ENCODE peak calls at places on chromosomes 2 and 18, in eight cellular contexts. P is AG04450, K is fibroblast of the aortic adventitia, E is cardiac muscle cell, H is transverse colon, C is kidney epithelial cell, R is HCT116, Y is left ventricle myocardium inferior. U is an unnamed sample.

GRCh38 chr2:156883828-156884615 is 373.5 kb upstream of the GALNT5 start:
- DNase-seq in P (no peak), K (peak), E (no peak), H (no peak), C (peak), R (no peak), Y (no peak), U (no peak)

GRCh38 chr2:215693269-215693998 is 257.6 kb upstream of the FN1 start:
- DNase-seq in P (no peak), K (peak), E (no peak), H (no peak), C (peak), R (no peak), Y (no peak), U (no peak)

GRCh38 chr18:22674300-22674699 is 256.6 kb upstream of the CTAGE1 start:
- DNase-seq in P (peak), K (peak), E (no peak), H (no peak), C (peak), R (peak), Y (no peak), U (no peak)

GRCh38 chr2:44459754-44460153 is 98.0 kb downstream of the CAMKMT start:
- DNase-seq in P (no peak), K (no peak), E (peak), H (no peak), C (no peak), R (no peak), Y (no peak), U (no peak)

GRCh38 chr2:63790913-63791312 is 50.8 kb upstream of the UGP2 start:
- DNase-seq in P (peak), K (peak), E (no peak), H (no peak), C (peak), R (no peak), Y (no peak), U (no peak)

GRCh38 chr2:156466739-156467405 is 30.7 kb downstream of the GPD2 start:
- DNase-seq in P (no peak), K (peak), E (no peak), H (peak), C (no peak), R (no peak), Y (peak), U (peak)

GRCh38 chr2:31136000-31136399 is 2.2 kb downstream of the GALNT14 start:
- DNase-seq in P (no peak), K (no peak), E (no peak), H (no peak), C (no peak), R (no peak), Y (no peak), U (no peak)

GRCh38 chr2:48738806-48739205 is 16.7 kb downstream of the LHCGR start:
- DNase-seq in P (no peak), K (no peak), E (no peak), H (no peak), C (no peak), R (no peak), Y (no peak), U (no peak)

GRCh38 chr2:23327897-23328296 is 57.1 kb upstream of the KLHL29 start:
- DNase-seq in P (no peak), K (no peak), E (peak), H (no peak), C (no peak), R (no peak), Y (no peak), U (no peak)

GRCh38 chr2:15738965-15739364 is 147.3 kb downstream of the DDX1 start:
- DNase-seq in P (no peak), K (no peak), E (no peak), H (no peak), C (no peak), R (no peak), Y (no peak), U (no peak)

GRCh38 chr2:54750040-54750439 is 26.6 kb downstream of the EML6 start:
- DNase-seq in P (no peak), K (peak), E (no peak), H (no peak), C (no peak), R (no peak), Y (no peak), U (peak)

GRCh38 chr2:190540048-190540447 is 5.5 kb upstream of the NEMP2 start:
- DNase-seq in P (no peak), K (no peak), E (no peak), H (no peak), C (no peak), R (no peak), Y (no peak), U (no peak)

GRCh38 chr2:223247136-223247535 is 195.1 kb downstream of the KCNE4 start:
- DNase-seq in P (no peak), K (peak), E (no peak), H (no peak), C (no peak), R (peak), Y (no peak), U (no peak)

GRCh38 chr2:168658706-168659105 is 143.7 kb upstream of the NOSTRIN start:
- DNase-seq in P (no peak), K (no peak), E (no peak), H (no peak), C (no peak), R (no peak), Y (no peak), U (no peak)

GRCh38 chr2:127573298-127573697 is 37.8 kb downstream of the MYO7B start:
- DNase-seq in P (no peak), K (no peak), E (no peak), H (no peak), C (no peak), R (no peak), Y (no peak), U (no peak)

GRCh38 chr2:96788393-96789244 is 27.4 kb upstream of the CNNM3 start:
- DNase-seq in P (no peak), K (peak), E (peak), H (peak), C (no peak), R (no peak), Y (peak), U (peak)

GRCh38 chr2:1607971-1608688 is 136.2 kb downstream of the PXDN start:
- DNase-seq in P (no peak), K (no peak), E (no peak), H (no peak), C (no peak), R (no peak), Y (no peak), U (no peak)

GRCh38 chr2:145685323-145686050 is 1165.6 kb upstream of the ZEB2 start:
- DNase-seq in P (no peak), K (peak), E (no peak), H (no peak), C (no peak), R (no peak), Y (no peak), U (no peak)

GRCh38 chr18:42670860-42671259 is 444.6 kb downstream of the RIT2 start:
- DNase-seq in P (no peak), K (no peak), E (no peak), H (no peak), C (no peak), R (no peak), Y (no peak), U (no peak)

GRCh38 chr2:96584017-96584416 is 47.5 kb downstream of the ARID5A start:
- DNase-seq in P (no peak), K (peak), E (no peak), H (no peak), C (no peak), R (no peak), Y (no peak), U (no peak)

GRCh38 chr2:20326163-20326780 is 24.4 kb downstream of the PUM2 start:
- DNase-seq in P (peak), K (peak), E (peak), H (peak), C (no peak), R (peak), Y (no peak), U (no peak)

GRCh38 chr2:67848551-67848950 is 214.3 kb downstream of the C1D start:
- DNase-seq in P (no peak), K (no peak), E (no peak), H (no peak), C (no peak), R (no peak), Y (no peak), U (no peak)

GRCh38 chr2:112001136-112001764 is 53.8 kb upstream of the TMEM87B start:
- DNase-seq in P (no peak), K (no peak), E (no peak), H (no peak), C (no peak), R (no peak), Y (no peak), U (no peak)

GRCh38 chr2:222709191-222709891 is 37.9 kb downstream of the MOGAT1 start:
- DNase-seq in P (peak), K (peak), E (peak), H (peak), C (peak), R (peak), Y (peak), U (no peak)

GRCh38 chr2:240917684-240918257 is 11.6 kb downstream of the CROCC2 start:
- DNase-seq in P (no peak), K (no peak), E (no peak), H (peak), C (no peak), R (no peak), Y (peak), U (no peak)

GRCh38 chr2:12734914-12735654 is 18.3 kb downstream of the TRIB2 start:
- DNase-seq in P (no peak), K (no peak), E (peak), H (no peak), C (no peak), R (no peak), Y (peak), U (no peak)

GRCh38 chr2:224498991-224499390 is 86.2 kb downstream of the CUL3 start:
- DNase-seq in P (no peak), K (no peak), E (no peak), H (no peak), C (no peak), R (no peak), Y (no peak), U (no peak)

GRCh38 chr18:8843005-8843404 is 137.6 kb downstream of the MTCL1 start:
- DNase-seq in P (no peak), K (no peak), E (no peak), H (no peak), C (no peak), R (no peak), Y (no peak), U (no peak)

GRCh38 chr2:218718058-218718457 is 7.4 kb downstream of the TTLL4 start:
- DNase-seq in P (no peak), K (no peak), E (no peak), H (no peak), C (no peak), R (no peak), Y (no peak), U (no peak)
- H3K4me3 ChIP-seq in P (no peak), K (no peak), E (no peak), H (no peak), C (no peak), R (no peak), Y (no peak), U (no peak)

DNA sequence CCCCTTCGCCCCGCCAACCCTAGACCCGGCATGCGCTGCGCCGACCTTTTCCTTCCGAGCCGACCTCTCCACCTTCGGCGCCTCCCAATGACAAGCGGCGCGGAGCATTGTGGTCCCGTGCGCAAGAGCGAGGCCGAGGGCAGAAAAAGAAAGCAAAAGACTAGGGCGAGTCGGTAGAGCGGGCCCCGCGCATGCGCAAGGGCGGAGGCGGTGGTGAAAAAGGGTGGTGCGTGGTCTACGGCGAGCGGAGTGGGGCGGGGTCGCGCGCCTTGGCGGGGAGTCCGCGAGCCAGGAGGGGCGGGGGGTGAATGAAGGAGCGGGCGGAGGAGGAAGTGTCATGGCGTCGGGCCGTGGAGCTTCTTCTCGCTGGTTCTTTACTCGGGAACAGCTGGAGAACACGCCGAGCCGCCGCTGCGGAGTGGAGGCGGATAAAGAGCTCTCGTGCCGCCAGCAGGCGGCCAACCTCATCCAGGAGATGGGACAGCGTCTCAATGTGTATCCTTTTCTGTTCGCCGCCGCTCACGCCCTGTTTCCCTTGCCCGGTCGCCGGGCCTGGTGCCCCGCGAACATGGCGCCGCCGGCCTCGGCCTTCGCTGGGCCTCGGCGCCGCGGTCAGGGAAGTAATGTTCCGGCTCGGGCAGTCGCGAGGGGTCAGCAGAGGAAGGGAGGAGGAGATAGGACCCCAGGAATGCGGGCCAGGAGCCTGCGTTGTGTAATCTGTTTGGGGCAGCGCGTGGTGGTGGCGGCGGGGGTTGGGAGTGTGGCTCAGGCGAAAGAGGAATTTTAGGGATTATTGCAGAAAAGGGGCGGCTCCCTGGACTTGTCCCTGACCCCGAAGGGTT is at the start of gene CCNT2:
- DNase-seq in P (peak), K (peak), E (peak), H (peak), C (peak), R (peak), Y (peak), U (peak)
- TF ChIP-seq CTCF in P (no peak), K (no peak), E (no peak), H (peak), C (no peak), R (no peak), Y (peak), U (no peak)

GRCh38 chr2:239307921-239308620 is 92.7 kb downstream of the HDAC4 start:
- DNase-seq in P (no peak), K (no peak), E (no peak), H (peak), C (no peak), R (no peak), Y (no peak), U (no peak)

GRCh38 chr2:239305771-239306170 is 95.0 kb downstream of the HDAC4 start:
- DNase-seq in P (no peak), K (no peak), E (no peak), H (peak), C (no peak), R (no peak), Y (no peak), U (no peak)

GRCh38 chr2:239306274-239307220 is 94.3 kb downstream of the HDAC4 start:
- DNase-seq in P (no peak), K (no peak), E (no peak), H (peak), C (no peak), R (no peak), Y (no peak), U (no peak)

GRCh38 chr2:239308696-239309397 is 92.0 kb downstream of the HDAC4 start:
- DNase-seq in P (peak), K (peak), E (peak), H (peak), C (no peak), R (no peak), Y (peak), U (no peak)

GRCh38 chr2:239307221-239307569 is 93.6 kb downstream of the HDAC4 start:
- DNase-seq in P (no peak), K (no peak), E (no peak), H (peak), C (no peak), R (no peak), Y (no peak), U (no peak)
- H3K4me3 ChIP-seq in P (no peak), K (no peak), E (no peak), H (peak), C (no peak), R (no peak), Y (no peak), U (no peak)

GRCh38 chr18:59268722-59269562 is 4.3 kb downstream of the RAX start:
- DNase-seq in P (no peak), K (no peak), E (peak), H (no peak), C (no peak), R (no peak), Y (peak), U (no peak)
- TF ChIP-seq CTCF in P (no peak), K (no peak), E (no peak), H (no peak), C (no peak), R (peak), Y (peak), U (no peak)